ENCODE peak calls at places on chromosome 20, in four cellular contexts. E is OCI-LY7, Z is left cardiac atrium, S is AG09309. I is an unnamed sample.

GRCh38 chr20:11158146-11158545 is 484.3 kb upstream of the JAG1 start:
- DNase-seq in E (no peak), Z (no peak), S (no peak), I (no peak)

GRCh38 chr20:10359621-10360040 is 74.4 kb downstream of the MKKS start:
- DNase-seq in E (no peak), Z (no peak), S (no peak), I (no peak)

GRCh38 chr20:17941826-17942196 is 26.8 kb downstream of the SNX5 start:
- DNase-seq in E (no peak), Z (no peak), S (no peak), I (no peak)

GRCh38 chr20:40493551-40493950 is 195.5 kb downstream of the MAFB start:
- DNase-seq in E (no peak), Z (no peak), S (no peak), I (no peak)

GRCh38 chr20:64101731-64102621 is 5.4 kb downstream of the NPBWR2 start:
- DNase-seq in E (peak; percentile 73), Z (peak; percentile 50), S (no peak), I (no peak)

GRCh38 chr20:52306477-52306876 is 114.9 kb upstream of the ZFP64 start:
- DNase-seq in E (no peak), Z (no peak), S (no peak), I (no peak)

GRCh38 chr20:35702051-35702823 is 3.0 kb downstream of the ROMO1 start:
- DNase-seq in E (no peak), Z (no peak), S (peak; percentile 43), I (no peak)

GRCh38 chr20:43984587-43984986 is 69.9 kb downstream of the TOX2 start:
- DNase-seq in E (no peak), Z (no peak), S (no peak), I (peak; percentile 64)

GRCh38 chr20:62715201-62715600 is 6.6 kb downstream of the NTSR1 start:
- DNase-seq in E (no peak), Z (no peak), S (no peak), I (no peak)

GRCh38 chr20:24651171-24651972 is 181.9 kb downstream of the SYNDIG1 start:
- DNase-seq in E (no peak), Z (no peak), S (peak; percentile 91), I (no peak)

GRCh38 chr20:61986762-61987321 is 78.8 kb downstream of the TAF4 start:
- DNase-seq in E (no peak), Z (peak; percentile 13), S (no peak), I (no peak)

GRCh38 chr20:40686434-40686882 is 2.6 kb downstream of the MAFB start:
- DNase-seq in E (no peak), Z (no peak), S (no peak), I (no peak)

GRCh38 chr20:1894471-1894950 is 696 bp upstream of the SIRPA start:
- DNase-seq in E (no peak), Z (peak; percentile 56), S (no peak), I (peak; percentile 53)